ENCODE peak calls at places on chromosomes 11 and 22, in five cellular contexts. P, O, D, Y and X are unnamed samples.

GRCh38 chr11:70912226-70912840 is 340.0 kb downstream of the SHANK2 start:
- DNase-seq in D (peak), Y (no peak), O (no peak), P (peak), X (no peak)

GRCh38 chr11:44285756-44286155 is 24.2 kb downstream of the ALX4 start:
- DNase-seq in D (no peak), Y (no peak), O (no peak), P (no peak), X (no peak)

GRCh38 chr11:69055598-69056516 is 7.1 kb downstream of the TPCN2 start:
- DNase-seq in D (no peak), P (no peak), O (no peak), Y (no peak), X (peak)

GRCh38 chr22:50088096-50088495 is 1.7 kb upstream of the MOV10L1 start:
- DNase-seq in Y (no peak), D (no peak), O (no peak), P (no peak), X (no peak)

GRCh38 chr11:78231962-78232459 is 43.3 kb downstream of the USP35 start:
- DNase-seq in Y (no peak), O (no peak), P (no peak), D (no peak), X (no peak)

GRCh38 chr11:111674941-111675340 is 72.7 kb downstream of the SIK2 start:
- DNase-seq in Y (no peak), O (no peak), P (no peak), D (no peak), X (no peak)

GRCh38 chr11:8760896-8761295 is 78.3 kb downstream of the RPL27A start:
- DNase-seq in O (no peak), P (no peak), Y (peak), D (no peak), X (no peak)

GRCh38 chr22:31861226-31861840 is 83.0 kb upstream of the YWHAH start:
- DNase-seq in P (no peak), D (no peak), O (no peak), Y (no peak), X (no peak)

GRCh38 chr11:74070713-74071506 is 62.0 kb upstream of the UCP3 start:
- DNase-seq in D (no peak), P (no peak), Y (no peak), O (no peak), X (no peak)

GRCh38 chr11:116990061-116990473 is 108.2 kb downstream of the SIK3 start:
- DNase-seq in O (no peak), Y (no peak), D (no peak), P (no peak), X (no peak)

GRCh38 chr22:45127866-45128265 is 35.9 kb upstream of the NUP50 start:
- DNase-seq in P (no peak), Y (no peak), O (no peak), D (no peak), X (no peak)

GRCh38 chr11:36186340-36186739 is 102.9 kb downstream of the COMMD9 start:
- DNase-seq in D (no peak), P (no peak), Y (no peak), O (no peak), X (no peak)

GRCh38 chr22:44151661-44152060 is 29.1 kb upstream of the PARVG start:
- DNase-seq in D (no peak), P (no peak), Y (no peak), O (no peak), X (no peak)

GRCh38 chr22:41445171-41446056 is 1.2 kb downstream of the TOB2 start:
- DNase-seq in D (no peak), P (no peak), Y (peak), O (peak), X (peak)

GRCh38 chr11:115489466-115489865 is 14.7 kb downstream of the CADM1 start:
- DNase-seq in Y (no peak), P (no peak), D (no peak), O (no peak), X (no peak)

GRCh38 chr11:15223318-15223717 is 108.6 kb downstream of the INSC start:
- DNase-seq in P (no peak), O (no peak), Y (no peak), D (no peak), X (no peak)

GRCh38 chr11:88354909-88355308 is 17.4 kb upstream of the CTSC start:
- DNase-seq in Y (peak), P (no peak), O (no peak), D (no peak), X (no peak)

GRCh38 chr11:31655483-31655882 is 145.9 kb downstream of the ELP4 start:
- DNase-seq in Y (no peak), O (no peak), P (no peak), D (no peak), X (no peak)

GRCh38 chr11:44899959-44900358 is 50.7 kb downstream of the TP53I11 start:
- DNase-seq in D (no peak), P (no peak), Y (no peak), O (no peak), X (no peak)

GRCh38 chr11:73389902-73390301 is 13.7 kb downstream of the RELT start:
- DNase-seq in O (no peak), P (no peak), D (no peak), Y (no peak), X (no peak)

GRCh38 chr11:3021125-3021524 is 29.0 kb upstream of the NAP1L4 start:
- DNase-seq in P (no peak), O (no peak), Y (peak), D (peak), X (peak)